ENCODE peak calls at places on chromosomes 11 and 22, in four cellular contexts. D, Q, C and H are unnamed samples.

GRCh38 chr22:29700949-29701927 is 18.6 kb upstream of the CABP7 start:
- DNase-seq in D (no peak), Q (no peak), C (no peak), H (no peak)

GRCh38 chr11:85884581-85885021 is 29.4 kb downstream of the CCDC83 start:
- DNase-seq in D (no peak), Q (no peak), C (no peak), H (no peak)

GRCh38 chr22:36384766-36385400 is 2.9 kb downstream of the MYH9 start:
- DNase-seq in D (no peak), Q (peak; percentile 31), C (no peak), H (peak; percentile 47)

GRCh38 chr11:44138286-44138685 is 42.8 kb downstream of the EXT2 start:
- DNase-seq in D (no peak), Q (no peak), C (no peak), H (no peak)

GRCh38 chr11:133180201-133180600 is 352.1 kb downstream of the OPCML start:
- DNase-seq in D (no peak), Q (no peak), C (no peak), H (no peak)

GRCh38 chr11:2202900-2203439 is 31.4 kb upstream of the TH start:
- DNase-seq in D (no peak), Q (no peak), C (no peak), H (no peak)

GRCh38 chr11:60763692-60764369 is 7.2 kb downstream of the MS4A15 start:
- DNase-seq in D (no peak), Q (no peak), C (no peak), H (no peak)

GRCh38 chr11:97683733-97684132 is 1293.9 kb downstream of the JRKL start:
- DNase-seq in D (no peak), Q (no peak), C (no peak), H (no peak)

GRCh38 chr11:6315811-6316425 is 4.4 kb downstream of the CAVIN3 start:
- DNase-seq in D (peak; percentile 49), Q (no peak), C (no peak), H (peak; percentile 78)

GRCh38 chr11:80993561-80993960 is 1552.7 kb upstream of the TENM4 start:
- DNase-seq in D (no peak), Q (no peak), C (no peak), H (no peak)

GRCh38 chr11:103406357-103406756 is 297.1 kb downstream of the DYNC2H1 start:
- DNase-seq in D (no peak), Q (no peak), C (no peak), H (no peak)

GRCh38 chr11:3169235-3169951 is 4.3 kb upstream of the OSBPL5 start:
- DNase-seq in D (peak; percentile 47), Q (no peak), C (no peak), H (no peak)

GRCh38 chr11:79050784-79051183 is 390.0 kb downstream of the TENM4 start:
- DNase-seq in D (no peak), Q (no peak), C (no peak), H (no peak)

GRCh38 chr11:12725863-12726666 is 51.8 kb downstream of the TEAD1 start:
- DNase-seq in D (no peak), Q (no peak), C (no peak), H (no peak)

GRCh38 chr11:24386551-24387404 is 110.1 kb upstream of the LUZP2 start:
- DNase-seq in D (no peak), Q (no peak), C (peak; percentile 1), H (peak; percentile 10)

GRCh38 chr11:662689-663274 is 25.7 kb downstream of the DRD4 start:
- DNase-seq in D (peak; percentile 70), Q (no peak), C (no peak), H (peak; percentile 77)

GRCh38 chr22:26259510-26259909 is 90.2 kb downstream of the SEZ6L start:
- DNase-seq in D (no peak), Q (no peak), C (no peak), H (no peak)

GRCh38 chr22:23001463-23001862 is 68.9 kb upstream of the GNAZ start:
- DNase-seq in D (no peak), Q (no peak), C (no peak), H (no peak)

GRCh38 chr11:2305140-2305861 is 3.5 kb downstream of the TSPAN32 start:
- DNase-seq in D (peak; percentile 81), Q (peak; percentile 79), C (peak; percentile 17), H (peak; percentile 83)

GRCh38 chr22:31253949-31254348 is 38.3 kb downstream of the PIK3IP1 start:
- DNase-seq in D (no peak), Q (no peak), C (no peak), H (peak; percentile 13)

GRCh38 chr11:70505331-70505731 is 107.0 kb downstream of the CTTN start:
- DNase-seq in D (no peak), Q (no peak), C (no peak), H (no peak)

GRCh38 chr11:16611395-16612233 is 126.8 kb upstream of the C11orf58 start:
- DNase-seq in D (no peak), Q (no peak), C (no peak), H (peak; percentile 30)

GRCh38 chr11:26234451-26234850 is 97.5 kb upstream of the ANO3 start:
- DNase-seq in D (no peak), Q (no peak), C (no peak), H (no peak)

GRCh38 chr22:23796461-23796860 is 9.7 kb downstream of the SMARCB1 start:
- DNase-seq in D (no peak), Q (no peak), C (no peak), H (no peak)

GRCh38 chr11:121137005-121137404 is 36.0 kb downstream of the TECTA start:
- DNase-seq in D (no peak), Q (no peak), C (no peak), H (no peak)

GRCh38 chr11:63882555-63883242 is 34.3 kb downstream of the RCOR2 start:
- DNase-seq in D (peak; percentile 32), Q (no peak), C (no peak), H (peak; percentile 75)

GRCh38 chr11:44813401-44813800 is 86.6 kb downstream of the TSPAN18 start:
- DNase-seq in D (no peak), Q (no peak), C (no peak), H (no peak)

GRCh38 chr11:45355706-45356041 is 69.5 kb upstream of the SYT13 start:
- DNase-seq in D (no peak), Q (no peak), C (no peak), H (no peak)

GRCh38 chr11:134823970-134824369 is 411.9 kb upstream of the B3GAT1 start:
- DNase-seq in D (no peak), Q (no peak), C (no peak), H (no peak)

GRCh38 chr11:110972640-110973039 is 260.4 kb upstream of the ARHGAP20 start:
- DNase-seq in D (no peak), Q (no peak), C (no peak), H (no peak)

GRCh38 chr11:67022961-67023956 is at the start of gene SYT12:
- DNase-seq in D (peak; percentile 59), Q (no peak), C (no peak), H (no peak)

GRCh38 chr11:84022221-84022620 is 736.1 kb upstream of the CCDC90B start:
- DNase-seq in D (no peak), Q (no peak), C (no peak), H (peak; percentile 79)

GRCh38 chr22:36367479-36367878 is 20.3 kb downstream of the MYH9 start:
- DNase-seq in D (no peak), Q (no peak), C (no peak), H (no peak)

GRCh38 chr11:13120691-13121090 is 111.6 kb downstream of the RASSF10 start:
- DNase-seq in D (no peak), Q (no peak), C (no peak), H (no peak)

GRCh38 chr11:71252782-71253730 is 679 bp upstream of the SHANK2 start:
- DNase-seq in D (no peak), Q (no peak), C (no peak), H (no peak)